ENCODE peak calls at places on chromosomes 16 and 17, in five cellular contexts. One of them, this sample, is unnamed.

GRCh38 chr17:68431661-68432071 is 25.6 kb downstream of the WIPI1 start:
- DNase-seq in nucleus accumbens: peak; percentile 5
- DNase-seq in NB4: peak; percentile 61
- DNase-seq in T1000: no peak
- DNase-seq in stimulated activated CD8-positive, alpha-beta memory T cell treated with anti-CD3 and anti-CD28 coated beads, Interleukin-2, amount 100 ng/mL, for 1 hour: no peak
- DNase-seq in this sample: no peak

GRCh38 chr16:86577314-86577971 is 906 bp upstream of the FOXL1 start:
- DNase-seq in stimulated activated CD8-positive, alpha-beta memory T cell treated with anti-CD3 and anti-CD28 coated beads, Interleukin-2, amount 100 ng/mL, for 1 hour: no peak
- DNase-seq in nucleus accumbens: no peak
- DNase-seq in T1000: no peak
- DNase-seq in NB4: no peak
- DNase-seq in this sample: no peak

GRCh38 chr17:43530303-43531081 is 15.6 kb downstream of the ETV4 start:
- DNase-seq in T1000: peak; percentile 71
- DNase-seq in nucleus accumbens: no peak
- DNase-seq in stimulated activated CD8-positive, alpha-beta memory T cell treated with anti-CD3 and anti-CD28 coated beads, Interleukin-2, amount 100 ng/mL, for 1 hour: no peak
- DNase-seq in NB4: no peak
- DNase-seq in this sample: no peak

GRCh38 chr16:3129137-3130131 is 5.4 kb upstream of the ZNF213 start:
- DNase-seq in T1000: peak; percentile 62
- DNase-seq in nucleus accumbens: peak; percentile 68
- DNase-seq in stimulated activated CD8-positive, alpha-beta memory T cell treated with anti-CD3 and anti-CD28 coated beads, Interleukin-2, amount 100 ng/mL, for 1 hour: no peak
- DNase-seq in NB4: peak; percentile 92
- DNase-seq in this sample: no peak

GRCh38 chr16:51155199-51155607 is 4.1 kb upstream of the SALL1 start:
- DNase-seq in stimulated activated CD8-positive, alpha-beta memory T cell treated with anti-CD3 and anti-CD28 coated beads, Interleukin-2, amount 100 ng/mL, for 1 hour: no peak
- DNase-seq in T1000: no peak
- DNase-seq in NB4: no peak
- DNase-seq in nucleus accumbens: no peak
- DNase-seq in this sample: no peak

GRCh38 chr16:8859913-8860881 is 8.6 kb downstream of the CARHSP1 start:
- DNase-seq in NB4: no peak
- DNase-seq in T1000: no peak
- DNase-seq in stimulated activated CD8-positive, alpha-beta memory T cell treated with anti-CD3 and anti-CD28 coated beads, Interleukin-2, amount 100 ng/mL, for 1 hour: no peak
- DNase-seq in nucleus accumbens: no peak
- DNase-seq in this sample: no peak

GRCh38 chr17:72588961-72589360 is 468.1 kb downstream of the SOX9 start:
- DNase-seq in nucleus accumbens: peak; percentile 13
- DNase-seq in T1000: no peak
- DNase-seq in NB4: no peak
- DNase-seq in stimulated activated CD8-positive, alpha-beta memory T cell treated with anti-CD3 and anti-CD28 coated beads, Interleukin-2, amount 100 ng/mL, for 1 hour: no peak
- DNase-seq in this sample: peak; percentile 39

GRCh38 chr16:85514295-85514600 is 98.9 kb upstream of the GSE1 start:
- DNase-seq in nucleus accumbens: no peak
- DNase-seq in T1000: no peak
- DNase-seq in NB4: no peak
- DNase-seq in stimulated activated CD8-positive, alpha-beta memory T cell treated with anti-CD3 and anti-CD28 coated beads, Interleukin-2, amount 100 ng/mL, for 1 hour: no peak
- DNase-seq in this sample: no peak

GRCh38 chr17:4786111-4786491 is at the start of gene VMO1:
- DNase-seq in nucleus accumbens: no peak
- DNase-seq in NB4: no peak
- DNase-seq in T1000: no peak
- DNase-seq in stimulated activated CD8-positive, alpha-beta memory T cell treated with anti-CD3 and anti-CD28 coated beads, Interleukin-2, amount 100 ng/mL, for 1 hour: no peak
- DNase-seq in this sample: no peak

GRCh38 chr16:72997141-72997542 is 50.8 kb downstream of the ZFHX3 start:
- DNase-seq in T1000: no peak
- DNase-seq in NB4: peak; percentile 96
- DNase-seq in nucleus accumbens: no peak
- DNase-seq in stimulated activated CD8-positive, alpha-beta memory T cell treated with anti-CD3 and anti-CD28 coated beads, Interleukin-2, amount 100 ng/mL, for 1 hour: no peak
- DNase-seq in this sample: no peak

GRCh38 chr17:42034059-42034458 is 14.2 kb downstream of the NKIRAS2 start:
- DNase-seq in NB4: no peak
- DNase-seq in stimulated activated CD8-positive, alpha-beta memory T cell treated with anti-CD3 and anti-CD28 coated beads, Interleukin-2, amount 100 ng/mL, for 1 hour: no peak
- DNase-seq in nucleus accumbens: no peak
- DNase-seq in T1000: no peak
- DNase-seq in this sample: no peak

GRCh38 chr17:19242926-19243325 is 5.8 kb downstream of the EPN2 start:
- DNase-seq in nucleus accumbens: no peak
- DNase-seq in stimulated activated CD8-positive, alpha-beta memory T cell treated with anti-CD3 and anti-CD28 coated beads, Interleukin-2, amount 100 ng/mL, for 1 hour: no peak
- DNase-seq in NB4: no peak
- DNase-seq in T1000: no peak
- DNase-seq in this sample: no peak